ENCODE peak calls at places on chromosomes 3 and 15, in ten cellular contexts. M, E, N, O, I, J, X, Y, L and S are unnamed samples. For H3K4me1, the result is how much of the 10 kb centered on the place peaks cover.

GRCh38 chr3:20141841-20142240 is 44.2 kb downstream of the SGO1 start:
- DNase-seq in M (no peak), I (peak), X (no peak), N (no peak), E (no peak), Y (peak), J (peak), L (peak), O (no peak), S (no peak)

GRCh38 chr15:48144889-48145288 is 24.1 kb downstream of the SLC24A5 start:
- DNase-seq in Y (no peak), I (no peak), J (no peak), M (no peak), O (no peak), X (no peak), E (no peak), L (peak), N (no peak), S (no peak)

GRCh38 chr3:60064210-60065178 is 1014.7 kb upstream of the CFAP20DC start:
- DNase-seq in Y (peak), M (no peak), E (no peak), I (no peak), O (no peak), X (peak), N (no peak), L (no peak), J (no peak), S (no peak)

GRCh38 chr3:48232734-48233133 is 8.2 kb upstream of the ZNF589 start:
- DNase-seq in Y (peak), O (peak), L (peak), E (peak), X (peak), N (no peak), M (peak), J (peak), I (peak), S (peak)

GRCh38 chr3:172137287-172138030 is 98.1 kb downstream of the FNDC3B start:
- DNase-seq in Y (peak), M (no peak), I (no peak), O (no peak), N (no peak), J (no peak), X (no peak), E (no peak), L (peak), S (no peak)

GRCh38 chr15:98776607-98777281 is 128.4 kb downstream of the IGF1R start:
- DNase-seq in L (peak), I (no peak), X (peak), M (peak), E (peak), J (no peak), O (peak), Y (peak), N (no peak), S (peak)

GRCh38 chr3:851098-851790 is 241.6 kb upstream of the CNTN6 start:
- DNase-seq in J (no peak), E (no peak), X (peak), I (peak), Y (no peak), M (no peak), L (no peak), N (no peak), O (no peak), S (no peak)

GRCh38 chr3:145355175-145355574 is 805.8 kb downstream of the PLOD2 start:
- DNase-seq in E (no peak), M (no peak), N (no peak), J (no peak), O (no peak), X (no peak), I (no peak), L (no peak), Y (no peak), S (no peak)

GRCh38 chr15:41945701-41946100 is 26.7 kb downstream of the EHD4 start:
- DNase-seq in M (no peak), X (no peak), I (peak), L (no peak), Y (no peak), J (no peak), E (no peak), N (no peak), O (no peak), S (no peak)
- H3K4me1 ChIP-seq in M (under half), X (half or more), I (under half), L (under half), Y (under half), J (under half), E (under half), N (half or more), O (under half), S (under half)

GRCh38 chr3:160176923-160177322 is 48.3 kb upstream of the C3orf80 start:
- DNase-seq in L (no peak), E (no peak), O (no peak), N (no peak), M (no peak), X (no peak), J (no peak), Y (no peak), I (no peak), S (no peak)

GRCh38 chr3:160183375-160184076 is 41.7 kb upstream of the C3orf80 start:
- DNase-seq in E (no peak), N (no peak), O (no peak), Y (peak), X (peak), L (peak), I (no peak), M (no peak), J (no peak), S (no peak)

GRCh38 chr3:160184655-160185054 is 40.6 kb upstream of the C3orf80 start:
- DNase-seq in M (no peak), J (no peak), E (no peak), L (peak), O (no peak), N (no peak), Y (peak), X (no peak), I (no peak), S (no peak)

GRCh38 chr3:160180581-160181216 is 44.5 kb upstream of the C3orf80 start:
- DNase-seq in J (no peak), X (no peak), N (no peak), L (peak), O (no peak), M (no peak), I (no peak), E (no peak), Y (peak), S (no peak)

GRCh38 chr3:160179906-160180305 is 45.3 kb upstream of the C3orf80 start:
- DNase-seq in X (no peak), Y (no peak), N (no peak), M (no peak), L (no peak), J (no peak), E (no peak), I (no peak), O (no peak), S (no peak)
- H3K27ac ChIP-seq in X (no peak), Y (peak), N (no peak), M (no peak), L (no peak), J (no peak), E (no peak), I (no peak), O (no peak), S (no peak)

DNA sequence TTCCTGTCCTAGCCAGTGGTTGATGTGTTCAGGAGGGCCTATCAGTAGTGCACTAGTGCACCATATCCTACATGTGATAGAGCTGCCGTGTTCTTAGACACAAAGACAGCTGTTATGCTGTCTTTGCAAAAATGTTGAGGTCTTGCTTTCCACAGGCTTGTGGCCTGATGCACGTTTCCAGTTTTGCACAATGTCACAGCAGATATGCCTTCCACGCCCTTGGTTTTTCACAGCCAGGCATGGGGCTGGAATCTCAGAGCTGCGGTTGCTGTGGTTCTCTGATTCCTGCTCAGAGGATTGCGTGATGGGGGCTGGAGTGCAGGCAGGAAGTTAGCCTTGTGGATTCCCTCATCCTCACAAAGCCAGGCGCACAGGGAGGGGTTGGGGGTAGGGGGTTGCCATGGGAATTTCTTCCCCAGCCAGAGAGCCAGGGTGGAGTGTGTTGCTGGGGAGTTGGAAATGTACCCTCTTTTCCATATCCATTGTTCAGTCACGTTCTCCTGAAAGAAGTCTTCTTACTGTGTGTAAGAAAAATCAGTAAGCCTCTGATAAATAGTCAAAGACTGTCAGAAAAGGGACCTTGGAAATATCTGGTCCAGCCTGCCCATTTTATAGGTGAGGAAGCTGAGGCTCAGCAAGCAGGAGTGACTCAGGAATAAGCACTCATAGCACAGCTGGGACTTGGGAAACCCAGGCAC is 79.4 kb downstream of the SMAD3 start:
- DNase-seq in M (no peak), N (no peak), O (no peak), J (no peak), X (peak), E (no peak), I (peak), Y (peak), L (peak), S (no peak)
- H3K4me1 ChIP-seq in M (half or more), N (half or more), O (under half), J (half or more), X (half or more), E (under half), I (under half), Y (half or more), L (half or more), S (half or more)

GRCh38 chr3:114902691-114903101 is 244.4 kb downstream of the ZBTB20 start:
- DNase-seq in E (no peak), J (peak), M (no peak), I (peak), O (no peak), L (no peak), N (no peak), Y (peak), X (no peak), S (no peak)
- H3K27ac ChIP-seq in E (no peak), J (no peak), M (no peak), I (no peak), O (peak), L (peak), N (no peak), Y (no peak), X (no peak), S (peak)

GRCh38 chr3:52430416-52430810 is 14.5 kb downstream of the SEMA3G start:
- DNase-seq in O (no peak), E (no peak), I (no peak), X (no peak), J (no peak), L (no peak), N (no peak), M (no peak), Y (no peak), S (no peak)
- H3K4me1 ChIP-seq in O (under half), E (under half), I (under half), X (under half), J (under half), L (under half), N (under half), M (under half), Y (under half), S (under half)

GRCh38 chr15:31392761-31393401 is 66.2 kb downstream of the KLF13 start:
- DNase-seq in J (no peak), I (peak), L (peak), E (no peak), N (no peak), Y (peak), M (no peak), X (no peak), O (peak), S (no peak)

GRCh38 chr15:31389576-31389975 is 62.9 kb downstream of the KLF13 start:
- DNase-seq in N (no peak), X (no peak), I (no peak), L (no peak), O (no peak), Y (no peak), J (no peak), E (no peak), M (no peak), S (no peak)

GRCh38 chr15:31391687-31392671 is 65.3 kb downstream of the KLF13 start:
- DNase-seq in M (peak), Y (peak), J (peak), I (peak), N (no peak), X (peak), E (peak), L (peak), O (peak), S (peak)

GRCh38 chr15:31390029-31390428 is 63.4 kb downstream of the KLF13 start:
- DNase-seq in N (no peak), E (no peak), M (no peak), Y (no peak), I (no peak), J (no peak), X (no peak), O (no peak), L (no peak), S (no peak)

GRCh38 chr15:31390777-31391486 is 64.3 kb downstream of the KLF13 start:
- DNase-seq in I (no peak), M (no peak), O (no peak), Y (no peak), N (no peak), L (no peak), J (no peak), E (no peak), X (no peak), S (no peak)
- H3K27ac ChIP-seq in I (no peak), M (no peak), O (peak), Y (no peak), N (no peak), L (no peak), J (no peak), E (no peak), X (no peak), S (peak)

GRCh38 chr3:190562866-190563525 is 49.1 kb downstream of the IL1RAP start:
- DNase-seq in N (no peak), X (no peak), Y (no peak), O (no peak), I (no peak), E (no peak), J (no peak), M (no peak), L (peak), S (no peak)

GRCh38 chr3:190566043-190566933 is 52.4 kb downstream of the IL1RAP start:
- DNase-seq in X (peak), M (no peak), L (peak), Y (peak), N (peak), O (peak), E (no peak), J (no peak), I (no peak), S (peak)

GRCh38 chr3:190560284-190560895 is 46.5 kb downstream of the IL1RAP start:
- DNase-seq in L (no peak), I (no peak), Y (no peak), E (no peak), X (no peak), O (no peak), J (no peak), N (no peak), M (no peak), S (no peak)

GRCh38 chr3:190568036-190568435 is 54.2 kb downstream of the IL1RAP start:
- DNase-seq in E (no peak), X (no peak), O (no peak), N (no peak), L (peak), M (no peak), Y (no peak), I (no peak), J (no peak), S (no peak)

DNA sequence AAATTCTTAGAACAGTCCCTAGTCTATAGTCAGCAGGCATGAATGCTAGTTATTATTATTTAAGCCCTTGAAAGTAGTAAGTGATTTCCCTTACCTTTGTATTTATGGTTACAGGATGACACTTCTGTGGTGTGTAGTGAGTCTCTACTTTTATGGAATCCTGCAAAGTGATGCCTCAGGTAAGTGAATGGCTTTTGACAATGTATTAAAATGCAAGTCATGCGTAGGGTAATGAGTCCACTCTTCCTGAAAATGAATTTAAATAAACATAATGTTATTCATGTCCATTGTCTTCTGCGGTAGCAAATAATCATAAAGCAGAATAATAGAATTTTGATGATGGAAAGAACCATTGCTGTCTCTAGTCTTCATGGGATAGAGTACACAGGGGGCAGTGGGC is 50.3 kb downstream of the IL1RAP start:
- DNase-seq in J (no peak), M (no peak), L (no peak), I (no peak), Y (no peak), N (no peak), E (no peak), O (no peak), X (no peak), S (no peak)
- H3K4me1 ChIP-seq in J (under half), M (under half), L (under half), I (under half), Y (under half), N (under half), E (under half), O (under half), X (under half), S (under half)